ENCODE peak calls at places on chromosome 22, in ten cellular contexts. T, S, B, W, Y, C, U, M, E and K are unnamed samples.
A peak's percentile ranks its signal among the peaks of the same experiment; 100 is the strongest.

GRCh38 chr22:37020192-37020479 is 594 bp downstream of the MPST start:
- DNase-seq in E (no peak), Y (no peak), U (no peak), W (no peak), T (no peak), B (no peak), C (no peak), M (no peak), S (peak; percentile 72), K (no peak)

GRCh38 chr22:39748877-39749276 is 144.7 kb downstream of the ENTHD1 start:
- DNase-seq in B (no peak), T (no peak), M (no peak), Y (no peak), U (no peak), C (no peak), E (no peak), S (peak; percentile 60), W (no peak), K (no peak)

GRCh38 chr22:45341503-45341902 is 31.8 kb downstream of the FAM118A start:
- DNase-seq in C (peak; percentile 49), T (no peak), U (peak; percentile 44), W (no peak), Y (no peak), S (no peak), B (peak; percentile 70), E (peak; percentile 28), M (no peak), K (peak; percentile 37)

GRCh38 chr22:36285017-36285416 is 32.1 kb downstream of the APOL1 start:
- DNase-seq in T (no peak), M (peak; percentile 63), B (no peak), Y (no peak), U (no peak), S (no peak), C (no peak), E (no peak), W (no peak), K (no peak)

GRCh38 chr22:47954107-47954506 is 1191.7 kb downstream of the TBC1D22A start:
- DNase-seq in U (no peak), C (no peak), T (no peak), B (no peak), S (no peak), M (no peak), E (no peak), W (no peak), Y (no peak), K (no peak)

GRCh38 chr22:31530816-31531180 is 34.5 kb downstream of the SFI1 start:
- DNase-seq in M (no peak), C (no peak), W (no peak), S (no peak), Y (no peak), U (no peak), B (no peak), E (no peak), T (no peak), K (no peak)

GRCh38 chr22:31753005-31753633 is 700 bp upstream of the DEPDC5 start:
- DNase-seq in M (peak; percentile 89), E (no peak), B (peak; percentile 65), W (no peak), C (peak; percentile 48), T (peak; percentile 88), Y (peak; percentile 64), S (peak; percentile 52), U (no peak), K (no peak)

GRCh38 chr22:32204211-32204855 is 540 bp downstream of the RFPL2 start:
- DNase-seq in W (no peak), S (no peak), B (peak; percentile 75), T (peak; percentile 63), C (peak; percentile 43), U (peak; percentile 48), Y (peak; percentile 52), M (no peak), E (no peak), K (peak; percentile 41)

GRCh38 chr22:39710380-39711117 is 140.0 kb downstream of the CACNA1I start:
- DNase-seq in C (no peak), M (no peak), T (no peak), W (no peak), B (no peak), U (no peak), Y (no peak), E (no peak), S (no peak), K (no peak)

GRCh38 chr22:29073618-29074275 is 912 bp downstream of the KREMEN1 start:
- DNase-seq in C (peak; percentile 34), B (peak; percentile 66), U (no peak), S (peak; percentile 80), Y (no peak), E (no peak), M (peak; percentile 87), W (no peak), T (peak; percentile 83), K (no peak)

GRCh38 chr22:33785283-33785991 is 134.8 kb downstream of the LARGE1 start:
- DNase-seq in Y (no peak), T (no peak), B (no peak), M (no peak), U (no peak), S (no peak), W (no peak), E (no peak), C (no peak), K (no peak)

GRCh38 chr22:27105142-27106025 is 448.0 kb downstream of the MIAT start:
- DNase-seq in B (no peak), T (no peak), Y (no peak), E (no peak), W (no peak), S (peak; percentile 88), M (no peak), C (no peak), U (no peak), K (no peak)

GRCh38 chr22:41350087-41350486 is 31.7 kb upstream of the TEF start:
- DNase-seq in M (no peak), E (no peak), T (no peak), C (no peak), S (peak; percentile 21), B (no peak), W (no peak), U (no peak), Y (no peak), K (no peak)

GRCh38 chr22:38312261-38312800 is 4.9 kb downstream of the CSNK1E start:
- DNase-seq in M (no peak), S (peak; percentile 76), C (no peak), B (no peak), T (no peak), Y (no peak), U (no peak), E (no peak), W (no peak), K (no peak)

GRCh38 chr22:50032109-50032871 is 19.7 kb upstream of the IL17REL start:
- DNase-seq in M (peak; percentile 72), B (peak; percentile 59), E (no peak), T (no peak), W (no peak), C (no peak), Y (no peak), S (no peak), U (no peak), K (peak; percentile 47)

GRCh38 chr22:37758698-37759097 is 49.0 kb upstream of the GCAT start:
- DNase-seq in U (no peak), B (no peak), T (no peak), S (no peak), Y (no peak), W (no peak), M (no peak), E (no peak), C (no peak), K (no peak)

GRCh38 chr22:20316844-20317401 is 2.9 kb downstream of the DGCR6L start:
- DNase-seq in C (peak; percentile 16), M (peak; percentile 65), S (no peak), U (no peak), W (no peak), E (no peak), B (no peak), T (no peak), Y (no peak), K (peak; percentile 7)

GRCh38 chr22:45934659-45935341 is 42.2 kb downstream of the WNT7B start:
- DNase-seq in W (no peak), Y (peak; percentile 11), U (no peak), B (no peak), M (no peak), T (no peak), S (peak; percentile 81), C (no peak), E (no peak), K (no peak)

GRCh38 chr22:24183321-24184031 is 2.2 kb downstream of the SUSD2 start:
- DNase-seq in E (no peak), C (no peak), U (no peak), W (no peak), Y (no peak), M (peak; percentile 74), B (no peak), S (no peak), T (no peak), K (peak; percentile 40)

GRCh38 chr22:19522190-19522880 is 1.9 kb downstream of the CLDN5 start:
- DNase-seq in E (no peak), S (no peak), U (no peak), M (no peak), W (no peak), B (peak; percentile 53), C (no peak), Y (peak; percentile 95), T (no peak), K (no peak)

GRCh38 chr22:37669586-37669985 is 5.8 kb upstream of the LGALS1 start:
- DNase-seq in Y (no peak), T (no peak), M (no peak), U (no peak), W (no peak), E (no peak), S (peak; percentile 55), B (no peak), C (no peak), K (no peak)

GRCh38 chr22:38056969-38057841 is at the start of gene PICK1:
- DNase-seq in C (peak; percentile 90), S (peak; percentile 80), W (peak; percentile 75), E (peak; percentile 57), B (peak; percentile 91), M (peak; percentile 95), U (peak; percentile 79), Y (peak; percentile 93), T (peak; percentile 96), K (peak; percentile 82)

GRCh38 chr22:38570841-38571364 is 920 bp upstream of the DMC1 start:
- DNase-seq in T (peak; percentile 66), E (no peak), U (peak; percentile 38), B (peak; percentile 73), S (peak; percentile 68), M (peak; percentile 78), Y (no peak), C (peak; percentile 55), W (peak; percentile 14), K (peak; percentile 2)

GRCh38 chr22:43885786-43886185 is 6.0 kb downstream of the PNPLA5 start:
- DNase-seq in E (no peak), Y (no peak), S (no peak), U (no peak), M (no peak), W (no peak), B (no peak), C (no peak), T (no peak), K (no peak)

GRCh38 chr22:44026630-44027511 is 2.8 kb downstream of the PARVB start:
- DNase-seq in T (no peak), U (peak; percentile 53), B (peak; percentile 85), C (peak; percentile 80), Y (no peak), E (peak; percentile 23), W (peak; percentile 62), S (peak; percentile 24), M (peak; percentile 95), K (peak; percentile 81)

GRCh38 chr22:20060700-20061480 is 19.2 kb upstream of the DGCR8 start:
- DNase-seq in B (no peak), U (no peak), T (peak; percentile 45), Y (no peak), M (no peak), S (no peak), C (peak; percentile 27), W (no peak), E (no peak), K (no peak)

GRCh38 chr22:28783786-28784671 is 11.5 kb downstream of the CCDC117 start:
- DNase-seq in Y (no peak), U (no peak), M (no peak), C (no peak), B (no peak), W (no peak), E (no peak), T (no peak), S (no peak), K (no peak)

GRCh38 chr22:32396746-32397145 is 15.3 kb downstream of the RTCB start:
- DNase-seq in S (peak; percentile 84), B (no peak), W (no peak), M (no peak), T (no peak), C (no peak), Y (no peak), U (no peak), E (no peak), K (no peak)